ENCODE peak calls at places on chromosomes 11 and 22, in five cellular contexts. One of them, this sample, is unnamed.

GRCh38 chr11:78961186-78961782 is 386.6 kb upstream of the NARS2 start:
- DNase-seq in IMR-90: peak; percentile 46
- DNase-seq in Peyer's patch: no peak
- DNase-seq in heart left ventricle: no peak
- DNase-seq in effector memory CD4-positive, alpha-beta T cell: no peak
- DNase-seq in this sample: no peak

GRCh38 chr11:62233730-62234129 is 8.3 kb upstream of the SCGB1D2 start:
- DNase-seq in IMR-90: no peak
- DNase-seq in Peyer's patch: no peak
- DNase-seq in heart left ventricle: no peak
- DNase-seq in effector memory CD4-positive, alpha-beta T cell: no peak
- DNase-seq in this sample: no peak

GRCh38 chr11:14380947-14381555 is 22.1 kb upstream of the RRAS2 start:
- DNase-seq in IMR-90: peak; percentile 36
- DNase-seq in Peyer's patch: peak; percentile 85
- DNase-seq in heart left ventricle: peak; percentile 86
- DNase-seq in effector memory CD4-positive, alpha-beta T cell: no peak
- DNase-seq in this sample: peak; percentile 26

GRCh38 chr11:77027275-77027674 is 6.9 kb upstream of the B3GNT6 start:
- DNase-seq in IMR-90: peak; percentile 48
- DNase-seq in Peyer's patch: no peak
- DNase-seq in heart left ventricle: no peak
- DNase-seq in effector memory CD4-positive, alpha-beta T cell: no peak
- DNase-seq in this sample: no peak

GRCh38 chr11:3939211-3939610 is 83.7 kb downstream of the STIM1 start:
- DNase-seq in IMR-90: peak; percentile 95
- DNase-seq in Peyer's patch: no peak
- DNase-seq in heart left ventricle: no peak
- DNase-seq in effector memory CD4-positive, alpha-beta T cell: no peak
- DNase-seq in this sample: no peak

GRCh38 chr11:106242723-106243405 is 165.4 kb downstream of the AASDHPPT start:
- DNase-seq in IMR-90: no peak
- DNase-seq in Peyer's patch: no peak
- DNase-seq in heart left ventricle: no peak
- DNase-seq in effector memory CD4-positive, alpha-beta T cell: no peak
- DNase-seq in this sample: no peak

GRCh38 chr22:27531782-27532530 is 269.6 kb downstream of the MN1 start:
- DNase-seq in IMR-90: peak; percentile 82
- DNase-seq in Peyer's patch: no peak
- DNase-seq in heart left ventricle: no peak
- DNase-seq in effector memory CD4-positive, alpha-beta T cell: no peak
- DNase-seq in this sample: no peak

GRCh38 chr11:32821917-32822560 is 7.7 kb upstream of the PRRG4 start:
- DNase-seq in IMR-90: no peak
- DNase-seq in Peyer's patch: no peak
- DNase-seq in heart left ventricle: no peak
- DNase-seq in effector memory CD4-positive, alpha-beta T cell: no peak
- DNase-seq in this sample: no peak

GRCh38 chr11:47980907-47981621 is 705 bp downstream of the PTPRJ start:
- DNase-seq in IMR-90: peak; percentile 40
- DNase-seq in Peyer's patch: peak; percentile 72
- DNase-seq in heart left ventricle: peak; percentile 76
- DNase-seq in effector memory CD4-positive, alpha-beta T cell: peak; percentile 15
- DNase-seq in this sample: no peak

GRCh38 chr11:128523616-128524015 is 63.7 kb downstream of the ETS1 start:
- DNase-seq in IMR-90: peak; percentile 76
- DNase-seq in Peyer's patch: no peak
- DNase-seq in heart left ventricle: no peak
- DNase-seq in effector memory CD4-positive, alpha-beta T cell: no peak
- DNase-seq in this sample: no peak

GRCh38 chr22:20656902-20657836 is 116.7 kb upstream of the SERPIND1 start:
- DNase-seq in IMR-90: peak; percentile 1
- DNase-seq in Peyer's patch: no peak
- DNase-seq in heart left ventricle: no peak
- DNase-seq in effector memory CD4-positive, alpha-beta T cell: no peak
- DNase-seq in this sample: no peak

GRCh38 chr11:18615628-18616392 is 16.2 kb downstream of the MISFA start:
- DNase-seq in IMR-90: peak; percentile 82
- DNase-seq in Peyer's patch: no peak
- DNase-seq in heart left ventricle: no peak
- DNase-seq in effector memory CD4-positive, alpha-beta T cell: no peak
- DNase-seq in this sample: no peak

GRCh38 chr11:2813141-2813908 is 72.2 kb downstream of the CDKN1C start:
- DNase-seq in IMR-90: peak; percentile 90
- DNase-seq in Peyer's patch: no peak
- DNase-seq in heart left ventricle: peak; percentile 44
- DNase-seq in effector memory CD4-positive, alpha-beta T cell: no peak
- DNase-seq in this sample: no peak

GRCh38 chr11:69213964-69214363 is 58.2 kb downstream of the SMIM38 start:
- DNase-seq in IMR-90: no peak
- DNase-seq in Peyer's patch: no peak
- DNase-seq in heart left ventricle: no peak
- DNase-seq in effector memory CD4-positive, alpha-beta T cell: no peak
- DNase-seq in this sample: no peak

GRCh38 chr11:46808804-46809431 is 37.2 kb downstream of the CKAP5 start:
- DNase-seq in IMR-90: peak; percentile 49
- DNase-seq in Peyer's patch: no peak
- DNase-seq in heart left ventricle: no peak
- DNase-seq in effector memory CD4-positive, alpha-beta T cell: no peak
- DNase-seq in this sample: no peak

GRCh38 chr11:100970273-100971164 is 159.1 kb downstream of the PGR start:
- DNase-seq in IMR-90: no peak
- DNase-seq in Peyer's patch: no peak
- DNase-seq in heart left ventricle: no peak
- DNase-seq in effector memory CD4-positive, alpha-beta T cell: no peak
- DNase-seq in this sample: no peak

GRCh38 chr11:79390477-79390876 is 50.4 kb downstream of the TENM4 start:
- DNase-seq in IMR-90: no peak
- DNase-seq in Peyer's patch: no peak
- DNase-seq in heart left ventricle: no peak
- DNase-seq in effector memory CD4-positive, alpha-beta T cell: no peak
- DNase-seq in this sample: no peak

GRCh38 chr11:115042002-115042401 is 363.7 kb downstream of the NXPE2 start:
- DNase-seq in IMR-90: no peak
- DNase-seq in Peyer's patch: no peak
- DNase-seq in heart left ventricle: no peak
- DNase-seq in effector memory CD4-positive, alpha-beta T cell: no peak
- DNase-seq in this sample: no peak

GRCh38 chr22:26199665-26200064 is 30.4 kb downstream of the SEZ6L start:
- DNase-seq in IMR-90: no peak
- DNase-seq in Peyer's patch: no peak
- DNase-seq in heart left ventricle: no peak
- DNase-seq in effector memory CD4-positive, alpha-beta T cell: no peak
- DNase-seq in this sample: no peak

GRCh38 chr11:67572747-67573419 is 10.7 kb upstream of the GSTP1 start:
- DNase-seq in IMR-90: peak; percentile 48
- DNase-seq in Peyer's patch: peak; percentile 86
- DNase-seq in heart left ventricle: no peak
- DNase-seq in effector memory CD4-positive, alpha-beta T cell: no peak
- DNase-seq in this sample: peak; percentile 14

GRCh38 chr22:25643232-25644000 is 78.9 kb downstream of the GRK3 start:
- DNase-seq in IMR-90: no peak
- DNase-seq in Peyer's patch: no peak
- DNase-seq in heart left ventricle: no peak
- DNase-seq in effector memory CD4-positive, alpha-beta T cell: no peak
- DNase-seq in this sample: no peak

GRCh38 chr22:44357962-44358553 is 45.3 kb upstream of the SHISAL1 start:
- DNase-seq in IMR-90: peak; percentile 24
- DNase-seq in Peyer's patch: no peak
- DNase-seq in heart left ventricle: peak; percentile 60
- DNase-seq in effector memory CD4-positive, alpha-beta T cell: no peak
- DNase-seq in this sample: no peak

GRCh38 chr11:127656266-127656879 is 655.8 kb upstream of the KIRREL3 start:
- DNase-seq in IMR-90: peak; percentile 29
- DNase-seq in Peyer's patch: no peak
- DNase-seq in heart left ventricle: no peak
- DNase-seq in effector memory CD4-positive, alpha-beta T cell: no peak
- DNase-seq in this sample: no peak

GRCh38 chr11:46277313-46277622 is 194 bp upstream of the CREB3L1 start:
- DNase-seq in IMR-90: peak; percentile 62
- DNase-seq in Peyer's patch: no peak
- DNase-seq in heart left ventricle: no peak
- DNase-seq in effector memory CD4-positive, alpha-beta T cell: no peak
- DNase-seq in this sample: no peak

DNA sequence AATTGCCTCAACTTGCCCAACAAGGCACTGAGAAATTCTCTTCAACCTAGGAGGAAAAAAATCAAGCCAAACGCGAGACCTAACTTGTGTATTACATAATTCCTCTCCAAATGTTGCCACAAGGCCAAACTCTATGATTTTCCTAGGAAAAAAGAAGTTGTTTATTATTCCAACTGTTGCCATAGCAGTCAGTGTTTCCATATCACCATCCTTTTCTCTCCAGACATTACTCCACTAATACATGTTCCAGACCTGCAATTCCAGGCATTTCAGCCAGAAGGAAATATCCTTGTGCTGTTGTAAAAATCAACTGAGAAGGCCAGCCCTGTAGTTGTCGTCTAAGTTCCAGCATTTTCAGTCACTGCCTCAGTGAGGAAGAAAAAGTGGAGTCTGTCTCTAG is 33.1 kb upstream of the PAMR1 start:
- DNase-seq in IMR-90: peak; percentile 81
- DNase-seq in Peyer's patch: no peak
- DNase-seq in heart left ventricle: no peak
- DNase-seq in effector memory CD4-positive, alpha-beta T cell: no peak
- DNase-seq in this sample: no peak
- H3K27ac ChIP-seq in IMR-90: no peak overlapping the region
- H3K27ac ChIP-seq in Peyer's patch: no peak overlapping the region
- H3K27ac ChIP-seq in heart left ventricle: no peak overlapping the region
- H3K27ac ChIP-seq in effector memory CD4-positive, alpha-beta T cell: no peak overlapping the region
- H3K27ac ChIP-seq in this sample: no peak overlapping the region

GRCh38 chr22:45600791-45601730 is 70.6 kb upstream of the ATXN10 start:
- DNase-seq in IMR-90: peak; percentile 85
- DNase-seq in Peyer's patch: no peak
- DNase-seq in heart left ventricle: no peak
- DNase-seq in effector memory CD4-positive, alpha-beta T cell: no peak
- DNase-seq in this sample: no peak
- H3K4me3 ChIP-seq in IMR-90: no peak overlapping the region
- H3K4me3 ChIP-seq in Peyer's patch: no peak overlapping the region
- H3K4me3 ChIP-seq in heart left ventricle: no peak overlapping the region
- H3K4me3 ChIP-seq in effector memory CD4-positive, alpha-beta T cell: no peak overlapping the region
- H3K4me3 ChIP-seq in this sample: no peak overlapping the region

DNA sequence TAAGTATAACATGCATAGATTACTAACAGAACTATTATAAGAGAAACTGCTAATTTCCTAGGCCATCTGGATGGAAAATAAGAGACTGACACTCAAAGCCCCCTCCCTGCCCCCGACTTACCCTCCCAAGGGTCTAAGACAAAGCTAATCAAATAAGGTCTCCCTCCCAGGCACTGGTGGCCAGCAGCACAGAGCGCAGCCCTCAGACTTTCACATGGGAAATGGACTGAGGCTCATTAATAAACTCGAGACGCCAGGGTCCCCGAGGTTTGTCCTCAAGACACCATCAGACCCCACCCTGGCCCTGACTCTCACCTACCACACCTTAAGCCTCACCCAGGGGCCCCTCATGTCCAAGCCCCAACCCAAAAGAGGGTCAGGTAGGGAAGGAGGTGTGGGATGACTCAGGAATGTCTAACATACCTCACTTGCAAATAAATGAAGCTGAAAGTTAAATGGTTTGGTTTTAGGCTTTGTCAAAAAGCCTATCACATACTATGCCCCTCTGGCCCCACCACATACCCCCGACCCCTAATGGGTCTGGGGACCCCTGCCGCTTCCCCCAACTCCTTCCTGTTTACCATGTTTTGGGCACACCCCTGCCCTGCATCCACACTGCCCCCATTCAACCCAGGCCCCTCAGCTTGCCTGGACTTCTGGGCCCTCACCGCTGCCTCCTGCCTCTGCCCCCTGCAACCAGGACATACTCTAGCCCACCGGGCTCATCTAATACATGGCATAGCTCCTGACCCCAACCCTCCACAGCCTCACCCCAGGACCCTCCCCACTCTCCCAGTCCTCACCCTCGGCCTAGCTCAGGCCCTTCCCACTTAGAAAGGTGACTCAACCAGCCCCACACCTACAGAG is 11.4 kb downstream of the ARAP1 start:
- DNase-seq in IMR-90: no peak
- DNase-seq in Peyer's patch: no peak
- DNase-seq in heart left ventricle: peak; percentile 44
- DNase-seq in effector memory CD4-positive, alpha-beta T cell: no peak
- DNase-seq in this sample: no peak
- H3K27ac ChIP-seq in IMR-90: no peak overlapping the region
- H3K27ac ChIP-seq in Peyer's patch: peak overlapping the region; percentile 82
- H3K27ac ChIP-seq in heart left ventricle: no peak overlapping the region
- H3K27ac ChIP-seq in effector memory CD4-positive, alpha-beta T cell: no peak overlapping the region
- H3K27ac ChIP-seq in this sample: peak overlapping the region; percentile 39

GRCh38 chr11:119377112-119377901 is 4.2 kb downstream of the USP2 start:
- DNase-seq in IMR-90: no peak
- DNase-seq in Peyer's patch: no peak
- DNase-seq in heart left ventricle: no peak
- DNase-seq in effector memory CD4-positive, alpha-beta T cell: no peak
- DNase-seq in this sample: no peak

GRCh38 chr11:119378851-119379465 is 2.5 kb downstream of the USP2 start:
- DNase-seq in IMR-90: no peak
- DNase-seq in Peyer's patch: no peak
- DNase-seq in heart left ventricle: no peak
- DNase-seq in effector memory CD4-positive, alpha-beta T cell: no peak
- DNase-seq in this sample: no peak

GRCh38 chr11:119376197-119376847 is 5.2 kb downstream of the USP2 start:
- DNase-seq in IMR-90: peak; percentile 37
- DNase-seq in Peyer's patch: no peak
- DNase-seq in heart left ventricle: no peak
- DNase-seq in effector memory CD4-positive, alpha-beta T cell: no peak
- DNase-seq in this sample: no peak

GRCh38 chr11:119380160-119380815 is 1.2 kb downstream of the USP2 start:
- DNase-seq in IMR-90: no peak
- DNase-seq in Peyer's patch: no peak
- DNase-seq in heart left ventricle: no peak
- DNase-seq in effector memory CD4-positive, alpha-beta T cell: no peak
- DNase-seq in this sample: no peak

GRCh38 chr11:119377961-119378667 is 3.4 kb downstream of the USP2 start:
- DNase-seq in IMR-90: no peak
- DNase-seq in Peyer's patch: no peak
- DNase-seq in heart left ventricle: no peak
- DNase-seq in effector memory CD4-positive, alpha-beta T cell: no peak
- DNase-seq in this sample: no peak
- H3K4me3 ChIP-seq in IMR-90: no peak overlapping the region
- H3K4me3 ChIP-seq in Peyer's patch: no peak overlapping the region
- H3K4me3 ChIP-seq in heart left ventricle: peak overlapping the region; percentile 24
- H3K4me3 ChIP-seq in effector memory CD4-positive, alpha-beta T cell: no peak overlapping the region
- H3K4me3 ChIP-seq in this sample: no peak overlapping the region

GRCh38 chr11:11208994-11209393 is 144.1 kb downstream of the CSNK2A3 start:
- DNase-seq in IMR-90: no peak
- DNase-seq in Peyer's patch: no peak
- DNase-seq in heart left ventricle: no peak
- DNase-seq in effector memory CD4-positive, alpha-beta T cell: no peak
- DNase-seq in this sample: no peak

GRCh38 chr11:11211186-11211585 is 141.9 kb downstream of the CSNK2A3 start:
- DNase-seq in IMR-90: no peak
- DNase-seq in Peyer's patch: no peak
- DNase-seq in heart left ventricle: no peak
- DNase-seq in effector memory CD4-positive, alpha-beta T cell: no peak
- DNase-seq in this sample: no peak

GRCh38 chr11:11209967-11210366 is 143.1 kb downstream of the CSNK2A3 start:
- DNase-seq in IMR-90: no peak
- DNase-seq in Peyer's patch: no peak
- DNase-seq in heart left ventricle: no peak
- DNase-seq in effector memory CD4-positive, alpha-beta T cell: no peak
- DNase-seq in this sample: no peak

GRCh38 chr11:11206457-11206856 is 146.6 kb downstream of the CSNK2A3 start:
- DNase-seq in IMR-90: no peak
- DNase-seq in Peyer's patch: no peak
- DNase-seq in heart left ventricle: no peak
- DNase-seq in effector memory CD4-positive, alpha-beta T cell: no peak
- DNase-seq in this sample: no peak

GRCh38 chr11:11207428-11207827 is 145.6 kb downstream of the CSNK2A3 start:
- DNase-seq in IMR-90: no peak
- DNase-seq in Peyer's patch: no peak
- DNase-seq in heart left ventricle: no peak
- DNase-seq in effector memory CD4-positive, alpha-beta T cell: no peak
- DNase-seq in this sample: no peak
- H3K27ac ChIP-seq in IMR-90: no peak overlapping the region
- H3K27ac ChIP-seq in Peyer's patch: no peak overlapping the region
- H3K27ac ChIP-seq in heart left ventricle: no peak overlapping the region
- H3K27ac ChIP-seq in effector memory CD4-positive, alpha-beta T cell: no peak overlapping the region
- H3K27ac ChIP-seq in this sample: no peak overlapping the region

This sample was measured in naive thymus-derived CD4-positive, alpha-beta T cell.